ENCODE peak calls at places on chromosomes 13 and 19, in five cellular contexts. K is transverse colon, T is AG10803, V is neural crest cell, N is cardiac muscle cell. G is an unnamed sample.

GRCh38 chr13:36673838-36674326 is at the start of gene SERTM1:
- DNase-seq in V (peak), T (no peak), N (peak), K (no peak), G (peak)

GRCh38 chr13:93672996-93673395 is 446.4 kb downstream of the GPC6 start:
- DNase-seq in K (no peak), V (no peak), T (no peak), N (no peak), G (no peak)

GRCh38 chr19:47157455-47158321 is 27.1 kb downstream of the SAE1 start:
- DNase-seq in K (peak), N (peak), T (peak), V (peak), G (no peak)

GRCh38 chr13:97948041-97948440 is 5.4 kb upstream of the IPO5 start:
- DNase-seq in K (no peak), V (no peak), T (no peak), N (no peak), G (no peak)

GRCh38 chr19:33242911-33243310 is 17.3 kb upstream of the SLC7A10 start:
- DNase-seq in T (no peak), K (no peak), V (no peak), N (no peak), G (no peak)

GRCh38 chr13:93116809-93117208 is 109.8 kb upstream of the GPC6 start:
- DNase-seq in N (no peak), K (no peak), T (no peak), V (no peak), G (no peak)

GRCh38 chr13:49357694-49358093 is 86.2 kb downstream of the CAB39L start:
- DNase-seq in V (no peak), T (peak), N (no peak), K (no peak), G (no peak)

GRCh38 chr19:55131421-55131820 is 14.0 kb upstream of the PPP1R12C start:
- DNase-seq in K (no peak), V (no peak), T (peak), N (no peak), G (no peak)

GRCh38 chr13:73000027-73000674 is 58.7 kb upstream of the KLF5 start:
- DNase-seq in K (no peak), V (no peak), N (peak), T (peak), G (no peak)

GRCh38 chr13:80047406-80047805 is 293.5 kb downstream of the SPRY2 start:
- DNase-seq in N (no peak), T (peak), K (no peak), V (no peak), G (no peak)

GRCh38 chr13:46143239-46143701 is 38.4 kb upstream of the CPB2 start:
- DNase-seq in T (no peak), K (no peak), V (no peak), N (no peak), G (no peak)

GRCh38 chr13:24911135-24911524 is 147.2 kb downstream of the RNF17 start:
- DNase-seq in K (no peak), T (peak), N (no peak), V (no peak), G (no peak)

GRCh38 chr13:84025828-84026227 is 143.6 kb upstream of the SLITRK1 start:
- DNase-seq in T (no peak), N (no peak), K (no peak), V (no peak), G (no peak)

GRCh38 chr13:98123176-98123575 is 19.7 kb upstream of the FARP1 start:
- DNase-seq in N (no peak), T (no peak), K (no peak), V (no peak), G (no peak)

GRCh38 chr19:11378319-11379189 is 4.1 kb downstream of the SWSAP1 start:
- DNase-seq in N (peak), T (peak), V (peak), K (peak), G (peak)
- TF ChIP-seq CTCF in N (peak), T (peak), V (peak), K (peak), G (peak)

DNA sequence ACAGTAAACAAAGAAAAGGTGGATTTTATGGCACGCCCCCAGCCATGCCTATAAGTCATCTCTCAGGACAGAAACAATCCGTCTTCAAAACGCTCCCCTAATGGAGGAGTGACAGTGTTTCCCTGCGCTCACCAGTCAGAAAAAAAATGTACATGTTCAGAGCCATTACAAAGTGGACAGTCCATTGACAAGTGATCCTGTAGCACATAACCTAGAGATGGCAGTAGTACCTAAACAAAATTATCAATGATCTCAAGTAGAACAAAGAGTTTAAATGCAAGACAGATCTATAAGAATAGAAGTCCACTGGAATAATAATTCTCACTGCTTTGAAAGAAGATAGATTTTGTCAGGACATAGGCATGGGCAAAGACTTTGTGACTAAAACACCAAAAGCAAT is 891.6 kb upstream of the MIR17HG start:
- DNase-seq in V (no peak), N (no peak), T (no peak), K (no peak), G (no peak)
- TF ChIP-seq CTCF in V (no peak), N (no peak), T (no peak), K (no peak), G (no peak)

DNA sequence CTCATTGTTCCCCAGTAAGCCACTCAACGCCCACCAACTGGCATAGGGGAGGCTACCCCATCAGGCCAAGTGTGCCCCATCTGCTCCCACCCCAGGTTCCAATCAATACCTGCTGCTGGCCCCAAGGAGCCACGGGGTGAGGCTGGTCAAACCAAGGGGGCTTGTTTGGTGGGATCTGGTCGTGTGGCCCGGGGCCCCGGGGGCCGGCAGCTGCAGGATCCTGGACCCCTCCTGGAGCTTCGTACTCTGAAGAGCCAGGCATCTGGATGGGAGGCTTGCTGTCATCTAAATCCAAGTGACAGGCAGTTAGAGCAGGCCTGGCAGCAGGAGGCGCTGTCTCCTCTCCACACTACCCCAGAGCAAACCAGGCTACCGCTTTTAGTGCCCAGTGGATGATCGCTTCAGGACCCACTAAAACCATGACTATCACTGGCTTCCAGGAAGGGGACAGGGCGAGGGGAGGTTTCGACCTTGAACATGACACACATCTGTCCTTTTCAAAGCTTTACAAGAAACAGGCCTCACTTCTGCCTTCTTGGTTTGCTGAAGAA is 14.2 kb downstream of the CHERP start:
- DNase-seq in N (peak), T (no peak), V (peak), K (no peak), G (no peak)
- TF ChIP-seq CTCF in N (peak), T (peak), V (peak), K (peak), G (peak)

GRCh38 chr13:110651271-110651670 is 35.9 kb downstream of the NAXD start:
- DNase-seq in T (no peak), K (no peak), V (no peak), N (no peak), G (no peak)

GRCh38 chr13:110652231-110652730 is 36.9 kb downstream of the NAXD start:
- DNase-seq in V (no peak), N (no peak), T (no peak), K (no peak), G (no peak)

GRCh38 chr13:110650436-110650835 is 35.1 kb downstream of the NAXD start:
- DNase-seq in K (no peak), V (no peak), T (no peak), N (no peak), G (no peak)

GRCh38 chr13:110652755-110653154 is 37.4 kb downstream of the NAXD start:
- DNase-seq in T (no peak), K (no peak), V (no peak), N (no peak), G (no peak)

DNA sequence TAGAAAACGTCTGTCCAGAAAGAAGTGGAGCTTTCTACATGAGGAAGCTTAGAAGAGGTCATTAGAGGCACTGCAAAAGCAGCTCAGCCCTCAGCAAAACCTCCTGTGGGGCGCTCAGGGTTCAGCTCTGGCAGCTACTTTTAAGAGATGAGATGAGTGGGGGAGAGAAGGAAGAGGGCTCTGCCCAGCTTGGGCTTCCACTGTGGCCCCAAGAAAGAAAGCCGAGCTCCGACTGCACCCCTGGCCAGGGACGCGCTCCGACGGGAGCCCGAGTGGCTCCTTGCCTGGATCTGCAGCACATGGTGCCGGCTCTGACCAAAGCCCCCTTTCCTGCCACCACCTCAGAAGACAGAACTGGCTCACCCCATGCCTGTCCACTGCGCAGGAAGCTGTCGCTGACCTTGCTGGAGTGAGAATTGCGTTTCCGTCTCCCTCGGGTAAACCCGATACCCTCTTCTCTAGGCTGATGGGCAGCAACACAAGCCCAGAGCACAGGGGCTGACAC is 36.4 kb downstream of the NAXD start:
- DNase-seq in T (no peak), V (no peak), N (no peak), K (no peak), G (no peak)
- TF ChIP-seq CTCF in T (no peak), V (no peak), N (no peak), K (no peak), G (no peak)

DNA sequence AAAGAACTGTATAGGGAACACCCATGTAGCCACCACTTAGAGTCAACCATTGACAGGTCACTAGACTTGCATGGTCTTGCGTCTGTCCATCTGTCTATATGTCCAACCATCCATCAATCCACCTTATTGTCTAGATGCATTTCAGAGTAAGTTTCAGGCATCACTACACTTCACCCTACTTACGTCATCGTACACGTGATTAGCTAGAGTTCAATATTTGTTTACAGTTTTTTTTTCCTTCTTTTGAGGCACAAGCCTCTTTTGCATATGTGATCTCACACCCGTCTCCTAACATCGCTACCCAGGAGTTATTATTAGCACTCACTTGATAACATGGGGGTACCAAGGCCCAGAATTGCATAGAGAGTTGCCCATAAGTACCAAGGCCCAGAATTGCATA is 6.9 kb downstream of the CACNG7 start:
- DNase-seq in K (no peak), N (no peak), V (no peak), T (no peak), G (no peak)
- TF ChIP-seq CTCF in K (no peak), N (no peak), V (no peak), T (no peak), G (no peak)

DNA sequence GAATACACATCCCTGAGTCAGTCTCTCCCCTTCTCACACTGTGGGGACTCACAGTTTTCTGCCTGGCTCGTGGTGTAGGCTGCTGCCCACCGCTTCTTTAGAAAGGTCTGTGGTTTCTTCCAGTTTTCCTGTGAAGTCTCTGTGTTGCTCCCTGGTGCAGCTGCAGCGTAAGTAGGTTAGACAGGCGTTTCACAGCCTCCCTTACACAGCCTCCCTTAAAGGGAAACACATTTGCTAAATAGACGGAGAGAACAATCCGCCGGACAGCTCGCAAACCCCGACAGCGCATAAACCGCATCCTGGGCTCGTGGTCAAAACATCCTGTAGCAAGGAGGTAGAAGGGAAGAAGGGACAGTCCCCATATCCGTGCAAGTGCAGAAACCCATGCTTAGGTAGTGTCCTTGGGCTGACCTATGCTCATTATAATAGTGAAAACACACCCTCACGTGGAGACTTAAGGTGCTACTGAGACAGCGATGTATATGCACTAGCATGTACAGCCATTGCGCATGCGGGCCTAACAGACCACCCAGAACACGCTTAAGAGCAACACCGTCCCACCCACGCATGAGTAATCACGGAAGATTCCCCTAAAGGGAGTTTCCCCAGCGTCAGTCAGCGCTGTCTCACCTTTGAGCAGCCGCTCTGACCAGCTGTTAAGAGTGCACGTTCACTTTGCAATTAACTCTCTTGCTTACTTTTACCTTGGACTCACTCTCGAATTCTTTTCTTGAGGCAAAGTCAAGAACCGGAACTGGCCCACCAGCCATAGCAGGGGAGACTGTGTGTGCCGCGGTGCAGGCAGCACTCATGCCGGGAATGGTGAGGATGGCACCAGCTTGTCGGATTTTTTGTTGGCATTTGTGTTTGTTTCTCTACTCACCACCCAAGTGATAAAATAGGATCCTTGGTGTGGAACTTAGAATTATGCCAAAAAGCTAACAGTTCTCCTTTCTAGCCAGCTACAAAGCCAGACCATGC is 16.6 kb downstream of the SIGLEC8 start:
- DNase-seq in K (peak), V (no peak), N (no peak), T (no peak), G (no peak)
- TF ChIP-seq CTCF in K (no peak), V (no peak), N (no peak), T (no peak), G (no peak)

GRCh38 chr13:29543230-29544215 is 52.0 kb downstream of the SLC7A1 start:
- DNase-seq in V (no peak), T (peak), K (no peak), N (no peak), G (no peak)

GRCh38 chr13:29546662-29547061 is 48.8 kb downstream of the SLC7A1 start:
- DNase-seq in V (no peak), K (no peak), N (no peak), T (no peak), G (no peak)

GRCh38 chr13:29547135-29547534 is 48.4 kb downstream of the SLC7A1 start:
- DNase-seq in N (no peak), V (no peak), K (no peak), T (no peak), G (no peak)

GRCh38 chr13:29548722-29549446 is 46.6 kb downstream of the SLC7A1 start:
- DNase-seq in N (peak), T (peak), V (no peak), K (no peak), G (no peak)

DNA sequence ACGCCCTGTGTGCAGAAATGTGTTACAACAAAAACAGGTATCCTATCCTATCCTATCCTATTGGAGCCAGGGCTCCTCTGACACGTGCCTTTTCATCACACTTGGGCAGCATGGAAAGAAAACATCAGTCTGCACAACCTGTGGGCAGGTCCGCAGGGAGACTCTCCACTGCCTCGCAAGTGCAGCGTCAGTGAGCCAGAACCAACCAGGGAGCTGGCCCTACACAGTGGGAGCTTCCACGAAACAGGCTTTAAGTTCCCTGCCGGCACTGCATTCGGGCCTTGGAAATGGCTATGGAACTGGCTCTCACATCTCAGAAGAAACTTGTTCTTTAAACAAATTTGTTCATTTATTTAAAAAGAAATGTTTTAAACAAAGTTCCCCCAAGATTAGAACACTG is 49.5 kb downstream of the SLC7A1 start:
- DNase-seq in K (no peak), V (no peak), T (no peak), N (no peak), G (no peak)
- TF ChIP-seq CTCF in K (no peak), V (no peak), T (no peak), N (no peak), G (no peak)

DNA sequence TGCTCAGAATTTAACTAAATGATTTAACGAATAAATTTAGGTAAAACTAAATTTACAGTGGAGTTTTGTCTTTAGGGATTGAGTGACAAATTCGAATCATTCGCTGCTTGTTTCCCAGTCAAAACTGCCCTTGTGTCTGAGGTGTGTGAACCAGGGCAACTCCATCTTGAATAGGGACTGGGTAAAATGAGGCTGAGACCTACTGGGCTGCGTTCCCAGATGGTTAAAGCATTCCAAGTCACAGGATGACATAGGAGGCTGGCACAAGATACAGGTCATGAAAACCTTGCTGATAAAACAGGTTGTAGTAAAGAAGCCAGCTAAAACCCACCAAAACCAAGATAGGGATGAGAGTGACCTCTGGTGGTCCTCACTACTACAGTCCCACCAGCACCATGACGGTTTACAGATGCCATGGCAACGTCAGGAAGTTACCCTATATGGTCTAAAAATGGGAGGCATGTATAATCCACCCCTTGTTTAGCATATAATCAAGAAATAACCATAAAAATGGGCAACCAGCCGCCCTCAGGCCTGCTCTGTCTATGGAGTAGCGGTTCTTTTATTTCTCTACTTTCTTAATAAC is 10.2 kb upstream of the ANKRD10 start:
- DNase-seq in K (no peak), N (peak), T (no peak), V (peak), G (no peak)
- TF ChIP-seq CTCF in K (no peak), N (peak), T (no peak), V (peak), G (peak)

DNA sequence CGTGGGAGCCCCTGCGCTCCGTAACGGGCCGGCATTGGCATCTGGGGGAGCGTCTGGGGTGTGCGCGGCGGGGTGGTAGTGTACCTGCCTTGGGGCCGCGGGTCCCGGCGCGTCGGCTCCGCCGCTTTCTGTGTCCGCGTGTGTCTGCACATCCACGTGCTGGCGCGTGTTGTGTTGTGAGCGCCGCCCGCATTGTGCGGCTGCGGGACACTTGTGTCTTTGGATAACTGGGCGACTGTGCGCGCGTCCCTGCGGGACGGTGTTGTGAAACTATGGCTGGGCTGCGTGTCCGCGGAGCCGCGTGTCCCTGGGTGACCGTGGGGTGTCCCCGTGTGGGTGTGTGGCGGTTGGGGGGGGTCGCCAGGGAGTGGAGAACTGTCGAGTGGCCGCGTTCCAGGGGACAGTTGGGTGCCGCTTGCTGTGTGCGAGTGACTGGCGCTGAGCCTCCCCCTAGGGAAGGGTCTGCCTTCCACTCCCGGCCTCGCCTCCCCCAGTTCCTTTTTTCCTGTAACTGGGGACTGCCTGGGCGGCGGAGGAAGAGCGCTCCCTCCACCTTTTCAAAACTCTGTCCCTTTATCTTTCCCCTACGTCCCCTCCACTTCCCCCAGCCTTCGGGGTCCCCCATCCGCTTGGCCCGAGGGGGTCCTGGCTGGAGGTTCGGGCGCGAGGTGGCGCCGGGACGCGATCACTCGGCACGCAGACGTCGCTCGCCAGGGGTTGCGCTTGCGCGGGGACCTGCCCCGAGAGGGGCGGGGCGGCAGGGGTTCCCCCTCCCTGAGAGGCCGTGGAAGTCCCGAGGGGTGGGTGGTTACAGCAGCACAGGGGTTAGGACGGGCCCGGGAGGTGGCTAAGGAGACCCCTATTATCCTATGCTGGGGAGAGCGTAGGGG is 5.6 kb upstream of the NFIC start:
- DNase-seq in N (peak), V (no peak), T (no peak), K (peak), G (peak)
- TF ChIP-seq CTCF in N (peak), V (no peak), T (no peak), K (no peak), G (peak)

G was measured in D721Med.